ENCODE peak calls at places on chromosome 10, in four cellular contexts. M is neuronal stem cell, U is IMR-90, S is H9. H is an unnamed sample.

GRCh38 chr10:4635394-4635793 is 190.6 kb upstream of the AKR1E2 start:
- DNase-seq in M (no peak), U (peak), S (no peak), H (peak)

GRCh38 chr10:26453850-26454249 is 15.7 kb downstream of the APBB1IP start:
- DNase-seq in M (no peak), U (no peak), S (no peak), H (no peak)

GRCh38 chr10:69573056-69573806 is at the start of gene NEUROG3:
- DNase-seq in M (no peak), U (no peak), S (peak), H (no peak)

GRCh38 chr10:119542357-119542989 is at the start of gene RGS10:
- DNase-seq in M (peak), U (peak), S (peak), H (peak)

GRCh38 chr10:8473205-8473604 is 418.7 kb downstream of the GATA3 start:
- DNase-seq in M (no peak), U (peak), S (no peak), H (no peak)

GRCh38 chr10:26931223-26931622 is 70.5 kb upstream of the ABI1 start:
- DNase-seq in M (no peak), U (no peak), S (peak), H (peak)

GRCh38 chr10:110993024-110993693 is 73.8 kb downstream of the SHOC2 start:
- DNase-seq in M (no peak), U (peak), S (no peak), H (peak)

GRCh38 chr10:104622175-104622574 is 18.9 kb upstream of the SORCS3 start:
- DNase-seq in M (no peak), U (no peak), S (no peak), H (no peak)

GRCh38 chr10:1448252-1448901 is 288.9 kb downstream of the ADARB2 start:
- DNase-seq in M (no peak), U (no peak), S (no peak), H (no peak)

GRCh38 chr10:75404335-75405200 is 3.0 kb upstream of the ZNF503 start:
- DNase-seq in M (peak), U (no peak), S (peak), H (no peak)

GRCh38 chr10:132112611-132113010 is 46.9 kb downstream of the JAKMIP3 start:
- DNase-seq in M (no peak), U (no peak), S (no peak), H (no peak)

GRCh38 chr10:105774351-105774750 is 1133.3 kb downstream of the SORCS3 start:
- DNase-seq in M (no peak), U (no peak), S (no peak), H (no peak)

GRCh38 chr10:88110355-88110754 is 246.9 kb downstream of the PTEN start:
- DNase-seq in M (no peak), U (peak), S (no peak), H (peak)

GRCh38 chr10:27742195-27742925 is 3.3 kb downstream of the MKX start:
- DNase-seq in M (no peak), U (peak), S (peak), H (peak)

GRCh38 chr10:132397036-132397541 is at the start of gene PWWP2B:
- DNase-seq in M (no peak), U (peak), S (no peak), H (peak)

GRCh38 chr10:110005716-110006115 is 2.1 kb upstream of the ADD3 start:
- DNase-seq in M (no peak), U (peak), S (peak), H (peak)

GRCh38 chr10:82622478-82622877 is 747.5 kb downstream of the NRG3 start:
- DNase-seq in M (no peak), U (no peak), S (no peak), H (no peak)

GRCh38 chr10:71727429-71728217 is 8.0 kb upstream of the C10orf105 start:
- DNase-seq in M (no peak), U (no peak), S (no peak), H (no peak)

GRCh38 chr10:132421377-132422168 is 24.6 kb downstream of the PWWP2B start:
- DNase-seq in M (no peak), U (peak), S (no peak), H (peak)

GRCh38 chr10:86804805-86805204 is 48.4 kb downstream of the BMPR1A start:
- DNase-seq in M (no peak), U (no peak), S (no peak), H (no peak)

GRCh38 chr10:50417486-50417905 is 166.2 kb upstream of the ASAH2 start:
- DNase-seq in M (no peak), U (peak), S (no peak), H (no peak)

GRCh38 chr10:73955719-73956118 is 42.2 kb upstream of the VCL start:
- DNase-seq in M (no peak), U (no peak), S (no peak), H (no peak)

GRCh38 chr10:122727426-122727825 is 27.8 kb upstream of the C10orf120 start:
- DNase-seq in M (no peak), U (no peak), S (peak), H (no peak)

GRCh38 chr10:124693801-124694416 is 50.3 kb downstream of the FAM53B start:
- DNase-seq in M (no peak), U (no peak), S (no peak), H (no peak)

GRCh38 chr10:17365402-17365801 is 89.0 kb downstream of the ST8SIA6 start:
- DNase-seq in M (no peak), U (no peak), S (no peak), H (no peak)

GRCh38 chr10:89593043-89593442 is 52.0 kb downstream of the PANK1 start:
- DNase-seq in M (no peak), U (no peak), S (no peak), H (no peak)

GRCh38 chr10:71562884-71563283 is 156.7 kb downstream of the C10orf105 start:
- DNase-seq in M (no peak), U (no peak), S (no peak), H (no peak)

GRCh38 chr10:121823993-121824463 is 103.8 kb downstream of the ATE1 start:
- DNase-seq in M (peak), U (peak), S (no peak), H (peak)

GRCh38 chr10:109588259-109588658 is 335.1 kb downstream of the XPNPEP1 start:
- DNase-seq in M (no peak), U (no peak), S (no peak), H (no peak)

GRCh38 chr10:132711618-132712051 is 74.3 kb downstream of the NKX6-2 start:
- DNase-seq in M (no peak), U (no peak), S (no peak), H (no peak)

GRCh38 chr10:125152646-125153368 is 7.6 kb downstream of the CTBP2 start:
- DNase-seq in M (no peak), U (no peak), S (peak), H (peak)

GRCh38 chr10:31765546-31765945 is 163.1 kb downstream of the ARHGAP12 start:
- DNase-seq in M (no peak), U (no peak), S (no peak), H (no peak)

GRCh38 chr10:132319853-132320669 is 11.9 kb upstream of the LRRC27 start:
- DNase-seq in M (no peak), U (peak), S (no peak), H (peak)

GRCh38 chr10:84269773-84270172 is 24.9 kb downstream of the RGR start:
- DNase-seq in M (no peak), U (peak), S (no peak), H (peak)

GRCh38 chr10:19658622-19659233 is 157.5 kb upstream of the PLXDC2 start:
- DNase-seq in M (no peak), U (no peak), S (no peak), H (no peak)

GRCh38 chr10:48589266-48589665 is 15.6 kb downstream of the ARHGAP22 start:
- DNase-seq in M (no peak), U (peak), S (no peak), H (peak)

GRCh38 chr10:62610649-62611229 is 193.8 kb upstream of the ADO start:
- DNase-seq in M (peak), U (peak), S (peak), H (peak)

GRCh38 chr10:93991596-93992284 is 2.0 kb upstream of the PLCE1 start:
- DNase-seq in M (peak), U (peak), S (peak), H (peak)

GRCh38 chr10:30058570-30059132 is 735 bp downstream of the JCAD start:
- DNase-seq in M (no peak), U (no peak), S (no peak), H (peak)

GRCh38 chr10:91046891-91047290 is 126.0 kb upstream of the ANKRD1 start:
- DNase-seq in M (no peak), U (no peak), S (no peak), H (peak)

GRCh38 chr10:55062349-55062748 is 261.3 kb upstream of the PCDH15 start:
- DNase-seq in M (no peak), U (no peak), S (no peak), H (no peak)
- H4K91ac ChIP-seq in M (no peak), U (no peak), S (no peak), H (no peak)

GRCh38 chr10:117256910-117257309 is 16.0 kb downstream of the SLC18A2 start:
- DNase-seq in M (no peak), U (no peak), S (no peak), H (no peak)
- H4K91ac ChIP-seq in M (no peak), U (no peak), S (no peak), H (no peak)

GRCh38 chr10:14423111-14423744 is 92.5 kb upstream of the FRMD4A start:
- DNase-seq in M (no peak), U (no peak), S (no peak), H (no peak)

GRCh38 chr10:14421941-14422340 is 91.2 kb upstream of the FRMD4A start:
- DNase-seq in M (no peak), U (no peak), S (no peak), H (no peak)

GRCh38 chr10:14425031-14425430 is 94.3 kb upstream of the FRMD4A start:
- DNase-seq in M (peak), U (no peak), S (no peak), H (no peak)

GRCh38 chr10:14422431-14422830 is 91.7 kb upstream of the FRMD4A start:
- DNase-seq in M (no peak), U (no peak), S (no peak), H (no peak)
- H4K91ac ChIP-seq in M (no peak), U (no peak), S (no peak), H (no peak)

DNA sequence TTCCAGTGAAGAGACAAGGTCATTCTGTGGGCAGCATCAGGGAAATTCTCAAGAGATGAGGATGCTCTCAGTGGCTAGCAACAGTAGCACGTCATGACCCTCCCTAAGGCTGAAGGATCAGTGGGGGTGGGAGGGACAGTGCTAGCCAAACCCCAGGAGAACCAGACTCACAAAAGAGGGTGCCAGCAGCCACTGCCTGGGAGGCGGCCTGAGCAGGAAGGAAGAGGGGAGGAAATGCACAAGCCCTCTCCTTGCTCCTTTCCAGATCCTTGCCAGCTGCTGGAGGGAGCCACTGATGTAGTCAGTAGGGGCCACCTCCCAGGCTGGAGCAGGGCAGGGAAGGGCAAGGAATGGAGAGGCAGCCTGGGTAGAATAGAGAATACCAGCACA is 302.7 kb downstream of the RPS24 start:
- DNase-seq in M (no peak), U (peak), S (no peak), H (peak)
- H4K91ac ChIP-seq in M (peak), U (no peak), S (no peak), H (no peak)

GRCh38 chr10:35223016-35223415 is 96.4 kb downstream of the CREM start:
- DNase-seq in M (no peak), U (no peak), S (peak), H (no peak)

GRCh38 chr10:35224045-35224740 is 97.5 kb downstream of the CREM start:
- DNase-seq in M (no peak), U (no peak), S (no peak), H (no peak)

GRCh38 chr10:35228058-35228457 is 101.4 kb downstream of the CREM start:
- DNase-seq in M (no peak), U (no peak), S (no peak), H (no peak)

GRCh38 chr10:35226507-35226906 is 99.9 kb downstream of the CREM start:
- DNase-seq in M (no peak), U (no peak), S (no peak), H (no peak)

DNA sequence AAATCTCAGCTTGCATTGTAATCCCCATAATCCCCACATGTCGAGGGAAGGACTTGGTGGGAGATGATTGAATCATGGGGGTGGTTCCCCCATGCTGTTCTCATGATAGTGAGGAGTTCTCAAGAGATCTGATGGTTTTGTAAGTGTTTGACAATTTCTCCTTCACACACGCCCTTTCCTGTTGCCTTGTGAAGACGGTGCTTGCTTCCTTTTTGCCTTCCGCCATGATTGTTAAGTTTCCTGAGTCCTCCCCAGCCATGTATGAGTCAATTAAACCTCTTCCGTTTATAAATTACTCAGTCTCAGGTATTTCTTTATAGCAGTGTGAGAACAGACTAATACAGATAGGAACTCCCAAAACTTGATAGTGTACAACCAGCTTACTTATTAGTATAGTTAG is 98.6 kb downstream of the CREM start:
- DNase-seq in M (no peak), U (no peak), S (no peak), H (no peak)
- H4K91ac ChIP-seq in M (no peak), U (no peak), S (no peak), H (no peak)

DNA sequence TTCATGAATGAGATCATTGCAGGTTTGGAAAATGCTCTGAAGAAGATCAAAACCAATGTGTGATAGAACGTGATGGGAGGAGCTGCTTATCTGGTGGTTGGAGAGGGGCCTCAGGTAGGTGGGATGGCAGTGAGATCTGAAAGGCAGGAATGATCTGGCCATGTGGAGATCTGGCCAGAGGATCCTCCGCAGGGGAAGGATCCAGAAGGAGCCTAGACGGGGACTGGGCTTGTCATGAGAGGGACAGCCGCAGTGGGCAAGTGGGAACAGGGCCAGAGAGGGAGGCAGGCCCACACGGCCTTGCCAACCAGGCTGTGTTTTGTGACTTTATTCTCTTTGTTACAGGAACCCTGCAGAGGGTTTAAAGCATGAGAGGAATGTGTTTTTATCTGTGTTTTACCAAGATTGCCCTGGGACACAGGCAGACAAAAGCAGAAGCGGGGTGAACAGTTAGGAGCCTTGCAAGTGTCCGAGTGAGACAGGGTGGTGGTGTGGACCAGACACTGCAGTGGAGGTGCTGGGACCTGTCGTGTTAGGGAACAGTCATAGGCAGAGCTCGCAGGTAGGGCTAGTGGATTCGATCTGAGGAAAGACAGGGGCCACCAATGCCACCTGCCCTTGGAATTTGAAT is 66.6 kb downstream of the TLL2 start:
- DNase-seq in M (no peak), U (no peak), S (no peak), H (no peak)
- H4K91ac ChIP-seq in M (no peak), U (no peak), S (no peak), H (no peak)

GRCh38 chr10:22321156-22321711 is 335 bp downstream of the BMI1 start:
- DNase-seq in M (peak), U (peak), S (peak), H (peak)

GRCh38 chr10:22317771-22318565 is 1.8 kb downstream of the COMMD3 start:
- DNase-seq in M (no peak), U (no peak), S (no peak), H (no peak)

GRCh38 chr10:22320591-22321155 is at the start of gene BMI1:
- DNase-seq in M (peak), U (peak), S (peak), H (peak)

GRCh38 chr10:22318772-22319171 is 2.1 kb upstream of the BMI1 start:
- DNase-seq in M (no peak), U (no peak), S (no peak), H (no peak)

DNA sequence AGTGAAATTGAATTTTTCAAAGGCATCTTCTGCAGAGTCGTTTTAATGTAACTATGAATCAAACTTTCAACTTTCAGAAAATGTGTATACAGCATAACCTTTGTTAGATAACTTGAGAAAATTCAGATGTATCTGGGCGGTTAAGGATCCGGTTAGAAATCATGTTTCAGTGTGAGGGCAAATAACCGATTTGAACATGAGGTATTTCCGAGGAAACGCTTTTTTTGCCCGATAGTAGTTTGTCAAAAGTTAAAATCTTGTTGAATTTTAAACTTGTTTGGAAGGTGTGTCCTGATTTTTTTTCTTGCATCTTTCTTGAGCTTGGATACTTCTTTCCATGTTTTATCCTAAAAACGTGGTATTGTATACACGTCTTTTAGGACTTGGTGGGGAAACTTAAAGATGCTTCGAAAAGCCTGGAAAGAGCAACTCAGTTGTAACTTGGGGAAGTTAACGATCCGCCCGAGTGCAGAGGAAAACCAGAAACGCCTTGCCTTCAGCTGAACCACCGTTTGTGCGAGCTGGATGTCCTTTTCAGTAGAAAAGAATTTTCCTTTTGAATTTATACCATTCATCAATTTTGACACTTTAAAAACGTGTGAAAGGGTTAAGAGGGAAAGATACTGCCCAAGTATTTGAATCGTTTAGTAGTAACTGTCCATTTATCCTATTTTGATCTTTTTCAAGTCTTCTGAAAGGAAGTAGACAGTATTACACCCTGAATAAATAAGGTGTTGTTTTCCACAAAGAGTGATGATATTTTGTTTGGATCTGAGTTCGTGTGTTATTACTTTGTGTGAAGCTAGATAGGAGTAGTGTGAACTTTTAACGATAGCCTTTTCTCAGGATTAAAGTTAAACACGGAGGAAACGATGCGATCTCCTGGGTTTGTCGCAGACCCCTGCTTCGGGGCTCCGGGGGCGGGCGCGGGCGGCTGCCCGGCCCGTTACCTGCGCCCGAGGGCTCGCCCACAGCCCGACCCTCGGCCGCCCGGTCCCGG is 1.0 kb upstream of the BMI1 start:
- DNase-seq in M (peak), U (no peak), S (no peak), H (peak)
- H4K91ac ChIP-seq in M (no peak), U (no peak), S (no peak), H (no peak)

GRCh38 chr10:98316661-98317060 is 48.7 kb upstream of the LOXL4 start:
- DNase-seq in M (no peak), U (peak), S (no peak), H (peak)
- H4K91ac ChIP-seq in M (no peak), U (peak), S (no peak), H (no peak)

GRCh38 chr10:58384095-58384494 is 1.1 kb upstream of the TFAM start:
- DNase-seq in M (no peak), U (no peak), S (no peak), H (peak)

GRCh38 chr10:58384999-58385783 is at the start of gene TFAM:
- DNase-seq in M (peak), U (peak), S (peak), H (peak)

GRCh38 chr10:58384536-58384998 is 643 bp upstream of the TFAM start:
- DNase-seq in M (no peak), U (no peak), S (no peak), H (no peak)

GRCh38 chr10:58382489-58382995 is 2.7 kb upstream of the TFAM start:
- DNase-seq in M (no peak), U (no peak), S (no peak), H (no peak)

GRCh38 chr10:58385784-58386112 is 538 bp downstream of the TFAM start:
- DNase-seq in M (peak), U (peak), S (peak), H (peak)
- H4K91ac ChIP-seq in M (no peak), U (peak), S (no peak), H (peak)